ENCODE peak calls at places on chromosomes 1 and 21, in eight cellular contexts. One of them, this sample, is unnamed. For H3K4me1 and H3K27me3, the result is how much of the 10 kb centered on the place peaks cover.

GRCh38 chr1:31764307-31765040 is at the start of gene ADGRB2:
- DNase-seq in ovary: peak
- DNase-seq in trophoblast cell: peak
- DNase-seq in GM23338: peak
- DNase-seq in IMR-90: no peak
- DNase-seq in heart left ventricle: no peak
- DNase-seq in lower lobe of right lung: no peak
- DNase-seq in left ventricle myocardium inferior: no peak
- DNase-seq in this sample: no peak

GRCh38 chr1:1157914-1158710 is 15.6 kb upstream of the TTLL10 start:
- DNase-seq in GM23338: peak
- DNase-seq in ovary: peak
- DNase-seq in IMR-90: no peak
- DNase-seq in trophoblast cell: no peak
- DNase-seq in lower lobe of right lung: peak
- DNase-seq in left ventricle myocardium inferior: peak
- DNase-seq in heart left ventricle: peak
- DNase-seq in this sample: no peak

GRCh38 chr21:38740131-38740530 is 65.6 kb upstream of the ETS2 start:
- DNase-seq in lower lobe of right lung: no peak
- DNase-seq in IMR-90: peak
- DNase-seq in heart left ventricle: no peak
- DNase-seq in GM23338: no peak
- DNase-seq in ovary: no peak
- DNase-seq in trophoblast cell: no peak
- DNase-seq in left ventricle myocardium inferior: no peak
- DNase-seq in this sample: no peak

GRCh38 chr1:103461171-103462105 is 64.1 kb upstream of the RNPC3 start:
- DNase-seq in lower lobe of right lung: no peak
- DNase-seq in heart left ventricle: no peak
- DNase-seq in left ventricle myocardium inferior: no peak
- DNase-seq in trophoblast cell: no peak
- DNase-seq in IMR-90: peak
- DNase-seq in GM23338: peak
- DNase-seq in ovary: no peak
- DNase-seq in this sample: no peak

GRCh38 chr21:38289697-38290096 is 32.9 kb downstream of the KCNJ15 start:
- DNase-seq in ovary: no peak
- DNase-seq in IMR-90: peak
- DNase-seq in heart left ventricle: peak
- DNase-seq in lower lobe of right lung: peak
- DNase-seq in GM23338: no peak
- DNase-seq in trophoblast cell: peak
- DNase-seq in left ventricle myocardium inferior: no peak
- DNase-seq in this sample: peak

GRCh38 chr1:209689484-209689883 is 14.3 kb downstream of the G0S2 start:
- DNase-seq in IMR-90: no peak
- DNase-seq in GM23338: no peak
- DNase-seq in ovary: no peak
- DNase-seq in lower lobe of right lung: no peak
- DNase-seq in left ventricle myocardium inferior: no peak
- DNase-seq in heart left ventricle: no peak
- DNase-seq in trophoblast cell: no peak
- DNase-seq in this sample: no peak

GRCh38 chr1:193185861-193186714 is at the start of gene B3GALT2:
- DNase-seq in IMR-90: peak
- DNase-seq in left ventricle myocardium inferior: no peak
- DNase-seq in GM23338: no peak
- DNase-seq in ovary: no peak
- DNase-seq in lower lobe of right lung: no peak
- DNase-seq in trophoblast cell: no peak
- DNase-seq in heart left ventricle: peak
- DNase-seq in this sample: peak

GRCh38 chr1:33133478-33134105 is 48.3 kb downstream of the TRIM62 start:
- DNase-seq in ovary: no peak
- DNase-seq in trophoblast cell: no peak
- DNase-seq in GM23338: no peak
- DNase-seq in IMR-90: no peak
- DNase-seq in lower lobe of right lung: no peak
- DNase-seq in left ventricle myocardium inferior: no peak
- DNase-seq in heart left ventricle: no peak
- DNase-seq in this sample: no peak

GRCh38 chr21:45618287-45618686 is 25.2 kb upstream of the PCBP3 start:
- DNase-seq in ovary: no peak
- DNase-seq in lower lobe of right lung: no peak
- DNase-seq in IMR-90: peak
- DNase-seq in trophoblast cell: no peak
- DNase-seq in heart left ventricle: no peak
- DNase-seq in GM23338: no peak
- DNase-seq in left ventricle myocardium inferior: no peak
- DNase-seq in this sample: no peak

GRCh38 chr1:66276229-66276628 is 257.7 kb upstream of the SGIP1 start:
- DNase-seq in heart left ventricle: no peak
- DNase-seq in trophoblast cell: no peak
- DNase-seq in GM23338: no peak
- DNase-seq in left ventricle myocardium inferior: no peak
- DNase-seq in IMR-90: no peak
- DNase-seq in lower lobe of right lung: no peak
- DNase-seq in ovary: no peak
- DNase-seq in this sample: no peak

GRCh38 chr1:66275601-66276023 is 258.3 kb upstream of the SGIP1 start:
- DNase-seq in ovary: no peak
- DNase-seq in IMR-90: no peak
- DNase-seq in left ventricle myocardium inferior: no peak
- DNase-seq in trophoblast cell: no peak
- DNase-seq in heart left ventricle: peak
- DNase-seq in lower lobe of right lung: no peak
- DNase-seq in GM23338: no peak
- DNase-seq in this sample: no peak

GRCh38 chr1:66281808-66282207 is 252.1 kb upstream of the SGIP1 start:
- DNase-seq in IMR-90: no peak
- DNase-seq in trophoblast cell: no peak
- DNase-seq in ovary: no peak
- DNase-seq in GM23338: no peak
- DNase-seq in left ventricle myocardium inferior: no peak
- DNase-seq in heart left ventricle: no peak
- DNase-seq in lower lobe of right lung: no peak
- DNase-seq in this sample: no peak

GRCh38 chr1:66275083-66275482 is 258.9 kb upstream of the SGIP1 start:
- DNase-seq in GM23338: no peak
- DNase-seq in IMR-90: no peak
- DNase-seq in trophoblast cell: no peak
- DNase-seq in lower lobe of right lung: no peak
- DNase-seq in heart left ventricle: no peak
- DNase-seq in left ventricle myocardium inferior: no peak
- DNase-seq in ovary: no peak
- DNase-seq in this sample: no peak

GRCh38 chr1:66278260-66279046 is 255.5 kb upstream of the SGIP1 start:
- DNase-seq in left ventricle myocardium inferior: no peak
- DNase-seq in heart left ventricle: no peak
- DNase-seq in lower lobe of right lung: no peak
- DNase-seq in IMR-90: no peak
- DNase-seq in trophoblast cell: no peak
- DNase-seq in ovary: no peak
- DNase-seq in GM23338: peak
- DNase-seq in this sample: no peak
- H3K4me1 ChIP-seq in left ventricle myocardium inferior: half or more
- H3K4me1 ChIP-seq in heart left ventricle: under half
- H3K4me1 ChIP-seq in lower lobe of right lung: half or more
- H3K4me1 ChIP-seq in IMR-90: under half
- H3K4me1 ChIP-seq in trophoblast cell: under half
- H3K4me1 ChIP-seq in ovary: under half
- H3K4me1 ChIP-seq in GM23338: under half
- H3K4me1 ChIP-seq in this sample: under half

DNA sequence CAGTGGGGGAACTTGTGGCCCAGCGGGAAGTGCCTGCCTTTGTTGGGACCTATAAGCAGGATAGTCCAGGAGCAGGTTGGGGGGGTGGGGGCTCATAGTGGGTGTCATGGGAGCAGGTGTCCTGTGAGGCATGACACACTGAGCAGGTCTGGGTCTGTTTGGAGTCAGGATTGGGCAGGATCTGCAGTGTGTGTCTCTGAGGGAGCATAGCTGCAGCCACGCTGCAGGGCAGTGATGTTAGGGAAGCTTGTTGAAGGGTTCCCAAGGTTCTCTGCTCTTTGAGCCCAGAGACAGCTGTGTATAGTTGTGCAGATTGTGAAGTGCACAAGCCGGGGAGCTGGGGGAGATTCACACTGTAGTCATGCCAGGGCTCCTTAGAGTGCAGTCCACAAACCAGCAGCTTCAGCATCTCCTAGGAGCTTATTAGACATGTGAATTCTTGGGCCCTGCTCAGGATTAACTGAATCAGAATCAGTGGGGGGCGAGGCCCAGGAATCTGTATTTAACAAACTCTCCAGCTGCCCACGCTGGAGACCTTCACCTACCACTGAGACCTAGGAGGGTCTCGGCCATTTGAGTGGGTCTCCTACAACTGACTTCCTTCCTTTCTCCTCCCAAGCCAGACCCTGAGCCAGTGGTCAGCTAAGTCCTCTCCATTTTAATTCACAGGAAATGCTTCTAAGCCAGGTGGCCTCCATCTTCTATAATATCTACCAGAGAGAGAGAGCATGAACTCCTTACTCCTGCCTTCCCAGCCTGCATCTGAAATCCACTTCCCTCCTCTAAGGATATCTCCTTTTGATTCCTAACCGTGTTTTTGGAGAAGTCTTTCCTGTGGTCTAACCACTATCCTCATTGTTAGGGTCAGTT is 11.1 kb downstream of the INSRR start:
- DNase-seq in trophoblast cell: no peak
- DNase-seq in lower lobe of right lung: no peak
- DNase-seq in heart left ventricle: no peak
- DNase-seq in IMR-90: no peak
- DNase-seq in GM23338: no peak
- DNase-seq in left ventricle myocardium inferior: no peak
- DNase-seq in ovary: no peak
- DNase-seq in this sample: no peak
- H3K27me3 ChIP-seq in trophoblast cell: half or more
- H3K27me3 ChIP-seq in lower lobe of right lung: half or more
- H3K27me3 ChIP-seq in heart left ventricle: under half
- H3K27me3 ChIP-seq in IMR-90: half or more
- H3K27me3 ChIP-seq in GM23338: half or more
- H3K27me3 ChIP-seq in left ventricle myocardium inferior: half or more
- H3K27me3 ChIP-seq in ovary: under half
- H3K27me3 ChIP-seq in this sample: under half

GRCh38 chr1:43973981-43974442 is 748 bp upstream of the ATP6V0B start:
- DNase-seq in trophoblast cell: no peak
- DNase-seq in heart left ventricle: no peak
- DNase-seq in ovary: no peak
- DNase-seq in GM23338: peak
- DNase-seq in left ventricle myocardium inferior: no peak
- DNase-seq in lower lobe of right lung: no peak
- DNase-seq in IMR-90: no peak
- DNase-seq in this sample: no peak
- H3K4me1 ChIP-seq in trophoblast cell: under half
- H3K4me1 ChIP-seq in heart left ventricle: under half
- H3K4me1 ChIP-seq in ovary: under half
- H3K4me1 ChIP-seq in GM23338: under half
- H3K4me1 ChIP-seq in left ventricle myocardium inferior: half or more
- H3K4me1 ChIP-seq in lower lobe of right lung: half or more
- H3K4me1 ChIP-seq in IMR-90: under half
- H3K4me1 ChIP-seq in this sample: under half

GRCh38 chr1:110088739-110089316 is 18.4 kb upstream of the ALX3 start:
- DNase-seq in left ventricle myocardium inferior: no peak
- DNase-seq in lower lobe of right lung: no peak
- DNase-seq in ovary: no peak
- DNase-seq in trophoblast cell: no peak
- DNase-seq in heart left ventricle: no peak
- DNase-seq in IMR-90: no peak
- DNase-seq in GM23338: no peak
- DNase-seq in this sample: no peak
- H3K27me3 ChIP-seq in left ventricle myocardium inferior: half or more
- H3K27me3 ChIP-seq in lower lobe of right lung: under half
- H3K27me3 ChIP-seq in ovary: under half
- H3K27me3 ChIP-seq in trophoblast cell: under half
- H3K27me3 ChIP-seq in heart left ventricle: under half
- H3K27me3 ChIP-seq in IMR-90: half or more
- H3K27me3 ChIP-seq in GM23338: under half
- H3K27me3 ChIP-seq in this sample: under half

GRCh38 chr21:34945288-34945687 is 103.8 kb downstream of the RUNX1 start:
- DNase-seq in ovary: no peak
- DNase-seq in GM23338: no peak
- DNase-seq in trophoblast cell: no peak
- DNase-seq in left ventricle myocardium inferior: no peak
- DNase-seq in IMR-90: no peak
- DNase-seq in heart left ventricle: no peak
- DNase-seq in lower lobe of right lung: no peak
- DNase-seq in this sample: no peak
- H3K4me1 ChIP-seq in ovary: under half
- H3K4me1 ChIP-seq in GM23338: under half
- H3K4me1 ChIP-seq in trophoblast cell: under half
- H3K4me1 ChIP-seq in left ventricle myocardium inferior: under half
- H3K4me1 ChIP-seq in IMR-90: under half
- H3K4me1 ChIP-seq in heart left ventricle: under half
- H3K4me1 ChIP-seq in lower lobe of right lung: under half
- H3K4me1 ChIP-seq in this sample: under half